ENCODE peak calls at places on chromosomes 13 and 19, in nine cellular contexts. One of them, this sample, is unnamed.

GRCh38 chr19:44592451-44592890 is 20.9 kb upstream of the IGSF23 start:
- DNase-seq in RWPE1: no peak
- DNase-seq in left colon: no peak
- DNase-seq in stimulated activated CD4-positive, alpha-beta T cell treated with anti-CD3 and anti-CD28 coated beads, Interleukin-1b, Interleukin-23, amount 100 ng/mL, for 24 hours: no peak
- DNase-seq in thoracic aorta: no peak
- DNase-seq in stomach: peak
- DNase-seq in DMS153: no peak
- DNase-seq in neuronal stem cell: no peak
- DNase-seq in AG09309: no peak
- DNase-seq in this sample: no peak

GRCh38 chr13:23510979-23511735 is 59.1 kb upstream of the TNFRSF19 start:
- DNase-seq in AG09309: no peak
- DNase-seq in left colon: no peak
- DNase-seq in DMS153: no peak
- DNase-seq in neuronal stem cell: no peak
- DNase-seq in RWPE1: no peak
- DNase-seq in stomach: no peak
- DNase-seq in thoracic aorta: no peak
- DNase-seq in stimulated activated CD4-positive, alpha-beta T cell treated with anti-CD3 and anti-CD28 coated beads, Interleukin-1b, Interleukin-23, amount 100 ng/mL, for 24 hours: no peak
- DNase-seq in this sample: peak

GRCh38 chr19:16111160-16111908 is at the start of gene RAB8A:
- DNase-seq in thoracic aorta: peak
- DNase-seq in left colon: peak
- DNase-seq in DMS153: peak
- DNase-seq in neuronal stem cell: peak
- DNase-seq in stomach: peak
- DNase-seq in RWPE1: peak
- DNase-seq in AG09309: peak
- DNase-seq in stimulated activated CD4-positive, alpha-beta T cell treated with anti-CD3 and anti-CD28 coated beads, Interleukin-1b, Interleukin-23, amount 100 ng/mL, for 24 hours: peak
- DNase-seq in this sample: peak

GRCh38 chr13:85970727-85971126 is 171.5 kb upstream of the SLITRK6 start:
- DNase-seq in stimulated activated CD4-positive, alpha-beta T cell treated with anti-CD3 and anti-CD28 coated beads, Interleukin-1b, Interleukin-23, amount 100 ng/mL, for 24 hours: no peak
- DNase-seq in neuronal stem cell: no peak
- DNase-seq in RWPE1: peak
- DNase-seq in thoracic aorta: no peak
- DNase-seq in stomach: no peak
- DNase-seq in DMS153: no peak
- DNase-seq in left colon: no peak
- DNase-seq in AG09309: no peak
- DNase-seq in this sample: no peak

GRCh38 chr13:97422118-97423054 is 11.6 kb upstream of the RAP2A start:
- DNase-seq in AG09309: no peak
- DNase-seq in stimulated activated CD4-positive, alpha-beta T cell treated with anti-CD3 and anti-CD28 coated beads, Interleukin-1b, Interleukin-23, amount 100 ng/mL, for 24 hours: no peak
- DNase-seq in RWPE1: no peak
- DNase-seq in neuronal stem cell: no peak
- DNase-seq in DMS153: no peak
- DNase-seq in thoracic aorta: no peak
- DNase-seq in stomach: no peak
- DNase-seq in left colon: peak
- DNase-seq in this sample: no peak

GRCh38 chr19:13209797-13210775 is 59.9 kb downstream of the IER2 start:
- DNase-seq in left colon: no peak
- DNase-seq in AG09309: no peak
- DNase-seq in RWPE1: no peak
- DNase-seq in neuronal stem cell: no peak
- DNase-seq in thoracic aorta: no peak
- DNase-seq in stimulated activated CD4-positive, alpha-beta T cell treated with anti-CD3 and anti-CD28 coated beads, Interleukin-1b, Interleukin-23, amount 100 ng/mL, for 24 hours: no peak
- DNase-seq in DMS153: no peak
- DNase-seq in stomach: no peak
- DNase-seq in this sample: no peak

GRCh38 chr13:73015799-73016198 is 43.0 kb upstream of the KLF5 start:
- DNase-seq in left colon: no peak
- DNase-seq in neuronal stem cell: no peak
- DNase-seq in stomach: no peak
- DNase-seq in RWPE1: no peak
- DNase-seq in stimulated activated CD4-positive, alpha-beta T cell treated with anti-CD3 and anti-CD28 coated beads, Interleukin-1b, Interleukin-23, amount 100 ng/mL, for 24 hours: no peak
- DNase-seq in thoracic aorta: no peak
- DNase-seq in AG09309: no peak
- DNase-seq in DMS153: no peak
- DNase-seq in this sample: no peak

GRCh38 chr13:26015276-26015934 is 36.4 kb downstream of the SHISA2 start:
- DNase-seq in DMS153: no peak
- DNase-seq in stomach: no peak
- DNase-seq in thoracic aorta: no peak
- DNase-seq in RWPE1: no peak
- DNase-seq in neuronal stem cell: no peak
- DNase-seq in left colon: no peak
- DNase-seq in AG09309: no peak
- DNase-seq in stimulated activated CD4-positive, alpha-beta T cell treated with anti-CD3 and anti-CD28 coated beads, Interleukin-1b, Interleukin-23, amount 100 ng/mL, for 24 hours: no peak
- DNase-seq in this sample: no peak

GRCh38 chr13:28455580-28456194 is 39.2 kb downstream of the FLT1 start:
- DNase-seq in stimulated activated CD4-positive, alpha-beta T cell treated with anti-CD3 and anti-CD28 coated beads, Interleukin-1b, Interleukin-23, amount 100 ng/mL, for 24 hours: no peak
- DNase-seq in left colon: no peak
- DNase-seq in RWPE1: no peak
- DNase-seq in DMS153: no peak
- DNase-seq in stomach: no peak
- DNase-seq in thoracic aorta: no peak
- DNase-seq in AG09309: no peak
- DNase-seq in neuronal stem cell: no peak
- DNase-seq in this sample: no peak

GRCh38 chr19:44644391-44645016 is 794 bp downstream of the PVR start:
- DNase-seq in left colon: no peak
- DNase-seq in stomach: no peak
- DNase-seq in thoracic aorta: no peak
- DNase-seq in stimulated activated CD4-positive, alpha-beta T cell treated with anti-CD3 and anti-CD28 coated beads, Interleukin-1b, Interleukin-23, amount 100 ng/mL, for 24 hours: no peak
- DNase-seq in DMS153: peak
- DNase-seq in RWPE1: peak
- DNase-seq in AG09309: no peak
- DNase-seq in neuronal stem cell: peak
- DNase-seq in this sample: no peak

GRCh38 chr19:40907968-40908735 is 26.1 kb upstream of the CYP2A7 start:
- DNase-seq in stomach: no peak
- DNase-seq in stimulated activated CD4-positive, alpha-beta T cell treated with anti-CD3 and anti-CD28 coated beads, Interleukin-1b, Interleukin-23, amount 100 ng/mL, for 24 hours: peak
- DNase-seq in DMS153: no peak
- DNase-seq in left colon: no peak
- DNase-seq in thoracic aorta: no peak
- DNase-seq in AG09309: no peak
- DNase-seq in RWPE1: no peak
- DNase-seq in neuronal stem cell: no peak
- DNase-seq in this sample: peak

GRCh38 chr19:13633109-13633508 is 126.8 kb upstream of the CACNA1A start:
- DNase-seq in left colon: peak
- DNase-seq in stimulated activated CD4-positive, alpha-beta T cell treated with anti-CD3 and anti-CD28 coated beads, Interleukin-1b, Interleukin-23, amount 100 ng/mL, for 24 hours: no peak
- DNase-seq in RWPE1: no peak
- DNase-seq in neuronal stem cell: peak
- DNase-seq in AG09309: no peak
- DNase-seq in thoracic aorta: no peak
- DNase-seq in stomach: peak
- DNase-seq in DMS153: peak
- DNase-seq in this sample: no peak

GRCh38 chr19:30880151-30880550 is 469.1 kb downstream of the TSHZ3 start:
- DNase-seq in stimulated activated CD4-positive, alpha-beta T cell treated with anti-CD3 and anti-CD28 coated beads, Interleukin-1b, Interleukin-23, amount 100 ng/mL, for 24 hours: no peak
- DNase-seq in AG09309: no peak
- DNase-seq in RWPE1: no peak
- DNase-seq in left colon: no peak
- DNase-seq in stomach: no peak
- DNase-seq in neuronal stem cell: no peak
- DNase-seq in thoracic aorta: no peak
- DNase-seq in DMS153: no peak
- DNase-seq in this sample: no peak

GRCh38 chr19:39355253-39355652 is 13.0 kb downstream of the SAMD4B start:
- DNase-seq in left colon: no peak
- DNase-seq in AG09309: no peak
- DNase-seq in neuronal stem cell: no peak
- DNase-seq in stomach: no peak
- DNase-seq in RWPE1: no peak
- DNase-seq in stimulated activated CD4-positive, alpha-beta T cell treated with anti-CD3 and anti-CD28 coated beads, Interleukin-1b, Interleukin-23, amount 100 ng/mL, for 24 hours: no peak
- DNase-seq in DMS153: no peak
- DNase-seq in thoracic aorta: no peak
- DNase-seq in this sample: no peak

GRCh38 chr13:113421673-113422270 is 31.5 kb downstream of the ADPRHL1 start:
- DNase-seq in neuronal stem cell: no peak
- DNase-seq in stomach: no peak
- DNase-seq in DMS153: no peak
- DNase-seq in AG09309: no peak
- DNase-seq in thoracic aorta: no peak
- DNase-seq in stimulated activated CD4-positive, alpha-beta T cell treated with anti-CD3 and anti-CD28 coated beads, Interleukin-1b, Interleukin-23, amount 100 ng/mL, for 24 hours: no peak
- DNase-seq in left colon: peak
- DNase-seq in RWPE1: no peak
- DNase-seq in this sample: no peak

GRCh38 chr19:38743394-38744297 is 628 bp downstream of the CAPN12 start:
- DNase-seq in DMS153: no peak
- DNase-seq in neuronal stem cell: no peak
- DNase-seq in stomach: no peak
- DNase-seq in left colon: no peak
- DNase-seq in RWPE1: no peak
- DNase-seq in AG09309: no peak
- DNase-seq in thoracic aorta: no peak
- DNase-seq in stimulated activated CD4-positive, alpha-beta T cell treated with anti-CD3 and anti-CD28 coated beads, Interleukin-1b, Interleukin-23, amount 100 ng/mL, for 24 hours: no peak
- DNase-seq in this sample: no peak

GRCh38 chr13:89255844-89256406 is 1584.8 kb downstream of the SLITRK5 start:
- DNase-seq in DMS153: no peak
- DNase-seq in neuronal stem cell: no peak
- DNase-seq in stomach: no peak
- DNase-seq in stimulated activated CD4-positive, alpha-beta T cell treated with anti-CD3 and anti-CD28 coated beads, Interleukin-1b, Interleukin-23, amount 100 ng/mL, for 24 hours: no peak
- DNase-seq in left colon: no peak
- DNase-seq in thoracic aorta: no peak
- DNase-seq in AG09309: no peak
- DNase-seq in RWPE1: no peak
- DNase-seq in this sample: no peak

GRCh38 chr19:1408300-1409203 is 1.2 kb downstream of the DAZAP1 start:
- DNase-seq in RWPE1: no peak
- DNase-seq in AG09309: no peak
- DNase-seq in DMS153: no peak
- DNase-seq in left colon: peak
- DNase-seq in stomach: peak
- DNase-seq in stimulated activated CD4-positive, alpha-beta T cell treated with anti-CD3 and anti-CD28 coated beads, Interleukin-1b, Interleukin-23, amount 100 ng/mL, for 24 hours: no peak
- DNase-seq in neuronal stem cell: peak
- DNase-seq in thoracic aorta: no peak
- DNase-seq in this sample: peak

GRCh38 chr19:7575426-7576040 is 20.1 kb upstream of the CAMSAP3 start:
- DNase-seq in neuronal stem cell: no peak
- DNase-seq in left colon: no peak
- DNase-seq in stomach: no peak
- DNase-seq in thoracic aorta: no peak
- DNase-seq in AG09309: no peak
- DNase-seq in stimulated activated CD4-positive, alpha-beta T cell treated with anti-CD3 and anti-CD28 coated beads, Interleukin-1b, Interleukin-23, amount 100 ng/mL, for 24 hours: no peak
- DNase-seq in DMS153: no peak
- DNase-seq in RWPE1: peak
- DNase-seq in this sample: no peak

GRCh38 chr19:39327318-39327717 is 6.7 kb upstream of the LRFN1 start:
- DNase-seq in neuronal stem cell: no peak
- DNase-seq in stomach: no peak
- DNase-seq in AG09309: no peak
- DNase-seq in thoracic aorta: no peak
- DNase-seq in left colon: no peak
- DNase-seq in DMS153: no peak
- DNase-seq in stimulated activated CD4-positive, alpha-beta T cell treated with anti-CD3 and anti-CD28 coated beads, Interleukin-1b, Interleukin-23, amount 100 ng/mL, for 24 hours: no peak
- DNase-seq in RWPE1: no peak
- DNase-seq in this sample: no peak

GRCh38 chr13:45436332-45436731 is 18.2 kb upstream of the SLC25A30 start:
- DNase-seq in DMS153: no peak
- DNase-seq in thoracic aorta: no peak
- DNase-seq in left colon: no peak
- DNase-seq in neuronal stem cell: no peak
- DNase-seq in AG09309: no peak
- DNase-seq in RWPE1: no peak
- DNase-seq in stimulated activated CD4-positive, alpha-beta T cell treated with anti-CD3 and anti-CD28 coated beads, Interleukin-1b, Interleukin-23, amount 100 ng/mL, for 24 hours: no peak
- DNase-seq in stomach: no peak
- DNase-seq in this sample: no peak

GRCh38 chr13:58953638-58954037 is 1210.1 kb downstream of the DIAPH3 start:
- DNase-seq in neuronal stem cell: no peak
- DNase-seq in RWPE1: no peak
- DNase-seq in left colon: no peak
- DNase-seq in DMS153: peak
- DNase-seq in stomach: no peak
- DNase-seq in stimulated activated CD4-positive, alpha-beta T cell treated with anti-CD3 and anti-CD28 coated beads, Interleukin-1b, Interleukin-23, amount 100 ng/mL, for 24 hours: no peak
- DNase-seq in AG09309: no peak
- DNase-seq in thoracic aorta: no peak
- DNase-seq in this sample: no peak

GRCh38 chr13:41694902-41695301 is 237.6 kb downstream of the RGCC start:
- DNase-seq in neuronal stem cell: no peak
- DNase-seq in left colon: peak
- DNase-seq in AG09309: peak
- DNase-seq in thoracic aorta: peak
- DNase-seq in stomach: no peak
- DNase-seq in DMS153: no peak
- DNase-seq in stimulated activated CD4-positive, alpha-beta T cell treated with anti-CD3 and anti-CD28 coated beads, Interleukin-1b, Interleukin-23, amount 100 ng/mL, for 24 hours: no peak
- DNase-seq in RWPE1: peak
- DNase-seq in this sample: no peak

GRCh38 chr13:92500192-92500591 is 726.4 kb upstream of the GPC6 start:
- DNase-seq in RWPE1: no peak
- DNase-seq in DMS153: no peak
- DNase-seq in left colon: no peak
- DNase-seq in stimulated activated CD4-positive, alpha-beta T cell treated with anti-CD3 and anti-CD28 coated beads, Interleukin-1b, Interleukin-23, amount 100 ng/mL, for 24 hours: no peak
- DNase-seq in AG09309: no peak
- DNase-seq in stomach: no peak
- DNase-seq in thoracic aorta: no peak
- DNase-seq in neuronal stem cell: no peak
- DNase-seq in this sample: no peak

GRCh38 chr19:47719047-47719885 is 6.0 kb downstream of the EHD2 start:
- DNase-seq in neuronal stem cell: no peak
- DNase-seq in stimulated activated CD4-positive, alpha-beta T cell treated with anti-CD3 and anti-CD28 coated beads, Interleukin-1b, Interleukin-23, amount 100 ng/mL, for 24 hours: no peak
- DNase-seq in RWPE1: peak
- DNase-seq in thoracic aorta: peak
- DNase-seq in DMS153: no peak
- DNase-seq in stomach: peak
- DNase-seq in AG09309: peak
- DNase-seq in left colon: peak
- DNase-seq in this sample: no peak

GRCh38 chr19:39314016-39314728 is 6.5 kb downstream of the LRFN1 start:
- DNase-seq in stomach: no peak
- DNase-seq in stimulated activated CD4-positive, alpha-beta T cell treated with anti-CD3 and anti-CD28 coated beads, Interleukin-1b, Interleukin-23, amount 100 ng/mL, for 24 hours: no peak
- DNase-seq in AG09309: no peak
- DNase-seq in neuronal stem cell: no peak
- DNase-seq in left colon: no peak
- DNase-seq in DMS153: no peak
- DNase-seq in thoracic aorta: no peak
- DNase-seq in RWPE1: no peak
- DNase-seq in this sample: no peak

GRCh38 chr13:99353836-99354235 is 46.6 kb upstream of the GPR183 start:
- DNase-seq in AG09309: no peak
- DNase-seq in neuronal stem cell: no peak
- DNase-seq in left colon: no peak
- DNase-seq in stimulated activated CD4-positive, alpha-beta T cell treated with anti-CD3 and anti-CD28 coated beads, Interleukin-1b, Interleukin-23, amount 100 ng/mL, for 24 hours: no peak
- DNase-seq in stomach: no peak
- DNase-seq in RWPE1: no peak
- DNase-seq in thoracic aorta: no peak
- DNase-seq in DMS153: no peak
- DNase-seq in this sample: no peak

GRCh38 chr19:55370305-55370988 is at the start of gene IL11:
- DNase-seq in stomach: no peak
- DNase-seq in left colon: no peak
- DNase-seq in AG09309: no peak
- DNase-seq in neuronal stem cell: no peak
- DNase-seq in stimulated activated CD4-positive, alpha-beta T cell treated with anti-CD3 and anti-CD28 coated beads, Interleukin-1b, Interleukin-23, amount 100 ng/mL, for 24 hours: no peak
- DNase-seq in DMS153: no peak
- DNase-seq in RWPE1: peak
- DNase-seq in thoracic aorta: no peak
- DNase-seq in this sample: no peak